ENCODE peak calls at places on chromosomes 13 and 19, in five cellular contexts. I is thoracic aorta, J is heart left ventricle, M is AG04450, C is cardiac muscle cell. Z is an unnamed sample.
A peak's percentile ranks its signal among the peaks of the same experiment; 100 is the strongest.

GRCh38 chr19:38494379-38494778 is 60.9 kb downstream of the RYR1 start:
- DNase-seq in I (no peak), J (no peak), M (no peak), C (no peak), Z (no peak)

GRCh38 chr19:6723738-6724137 is 3.3 kb upstream of the C3 start:
- DNase-seq in I (no peak), J (peak; percentile 23), M (no peak), C (peak; percentile 57), Z (no peak)

GRCh38 chr19:13020002-13020414 is 24.7 kb downstream of the NFIX start:
- DNase-seq in I (no peak), J (no peak), M (no peak), C (no peak), Z (no peak)

GRCh38 chr13:113814435-113814821 is 49.4 kb downstream of the GAS6 start:
- DNase-seq in I (no peak), J (peak; percentile 59), M (no peak), C (peak; percentile 73), Z (no peak)

GRCh38 chr13:46667687-46668281 is 114.8 kb downstream of the LRCH1 start:
- DNase-seq in I (no peak), J (no peak), M (no peak), C (peak; percentile 40), Z (no peak)

GRCh38 chr13:77429320-77430142 is 102.6 kb upstream of the MYCBP2 start:
- DNase-seq in I (no peak), J (no peak), M (no peak), C (no peak), Z (no peak)

GRCh38 chr13:40784540-40784939 is 4.9 kb upstream of the SLC25A15 start:
- DNase-seq in I (no peak), J (no peak), M (no peak), C (no peak), Z (no peak)

GRCh38 chr13:112688560-112689497 is 1.0 kb upstream of the ATP11A start:
- DNase-seq in I (no peak), J (no peak), M (no peak), C (no peak), Z (no peak)

GRCh38 chr13:38537026-38537425 is 149.9 kb upstream of the FREM2 start:
- DNase-seq in I (no peak), J (no peak), M (no peak), C (no peak), Z (no peak)

GRCh38 chr19:17109962-17110598 is 34.5 kb downstream of the MYO9B start:
- DNase-seq in I (no peak), J (peak; percentile 81), M (no peak), C (no peak), Z (no peak)

GRCh38 chr19:17676295-17676694 is 11.9 kb downstream of the UNC13A start:
- DNase-seq in I (no peak), J (no peak), M (no peak), C (no peak), Z (no peak)

GRCh38 chr19:7500811-7501450 is 12.1 kb upstream of the PEX11G start:
- DNase-seq in I (no peak), J (peak; percentile 60), M (no peak), C (no peak), Z (peak; percentile 88)

GRCh38 chr13:21365574-21365973 is 93.5 kb downstream of the ZDHHC20 start:
- DNase-seq in I (no peak), J (no peak), M (no peak), C (no peak), Z (peak; percentile 7)

GRCh38 chr13:30963794-30964193 is 31.3 kb downstream of the TEX26 start:
- DNase-seq in I (no peak), J (no peak), M (no peak), C (peak; percentile 65), Z (peak; percentile 10)

GRCh38 chr13:75752848-75753247 is 116.7 kb downstream of the LMO7 start:
- DNase-seq in I (no peak), J (no peak), M (no peak), C (no peak), Z (no peak)

GRCh38 chr13:72195044-72195704 is 328.2 kb upstream of the DACH1 start:
- DNase-seq in I (no peak), J (no peak), M (no peak), C (no peak), Z (no peak)

GRCh38 chr13:27953671-27954405 is 15.3 kb downstream of the CDX2 start:
- DNase-seq in I (no peak), J (peak; percentile 84), M (peak; percentile 10), C (peak; percentile 79), Z (peak; percentile 88)

GRCh38 chr19:16118489-16119033 is 6.9 kb downstream of the RAB8A start:
- DNase-seq in I (no peak), J (no peak), M (no peak), C (no peak), Z (no peak)

GRCh38 chr13:51764184-51765141 is 39.5 kb downstream of the DHRS12 start:
- DNase-seq in I (no peak), J (peak; percentile 68), M (peak; percentile 77), C (peak; percentile 54), Z (peak; percentile 70)

GRCh38 chr19:10111405-10111811 is at the start of gene P2RY11:
- DNase-seq in I (no peak), J (peak; percentile 66), M (no peak), C (no peak), Z (peak; percentile 50)

GRCh38 chr19:46762245-46762890 is 16.1 kb upstream of the STRN4 start:
- DNase-seq in I (no peak), J (no peak), M (no peak), C (no peak), Z (no peak)

GRCh38 chr19:36060430-36060829 is 5.7 kb downstream of the WDR62 start:
- DNase-seq in I (no peak), J (peak; percentile 70), M (peak; percentile 29), C (peak; percentile 80), Z (peak; percentile 41)

GRCh38 chr13:110546933-110547332 is 14.6 kb downstream of the RAB20 start:
- DNase-seq in I (no peak), J (peak; percentile 87), M (peak; percentile 57), C (peak; percentile 97), Z (peak; percentile 96)

GRCh38 chr19:46080561-46080960 is 39.8 kb upstream of the IGFL4 start:
- DNase-seq in I (no peak), J (no peak), M (peak; percentile 63), C (peak; percentile 94), Z (no peak)

GRCh38 chr19:45824531-45825262 is 9.6 kb upstream of the RSPH6A start:
- DNase-seq in I (no peak), J (peak; percentile 54), M (no peak), C (no peak), Z (no peak)

GRCh38 chr13:32225494-32225931 is 89.7 kb downstream of the ZAR1L start:
- DNase-seq in I (no peak), J (no peak), M (peak; percentile 89), C (peak; percentile 36), Z (no peak)
- H3K27ac ChIP-seq in I (peak overlapping the region; percentile 25), J (no peak overlapping the region), M (peak overlapping the region; percentile 88), C (no peak overlapping the region), Z (no peak overlapping the region)

GRCh38 chr19:43664008-43664407 is 6.0 kb downstream of the PLAUR start:
- DNase-seq in I (no peak), J (no peak), M (no peak), C (no peak), Z (no peak)

GRCh38 chr19:43672061-43672679 is 2.2 kb upstream of the PLAUR start:
- DNase-seq in I (no peak), J (no peak), M (no peak), C (no peak), Z (peak; percentile 21)

GRCh38 chr19:43673702-43674629 is 4.0 kb upstream of the PLAUR start:
- DNase-seq in I (no peak), J (no peak), M (no peak), C (no peak), Z (no peak)

GRCh38 chr19:43667524-43668405 is 2.2 kb downstream of the PLAUR start:
- DNase-seq in I (no peak), J (no peak), M (no peak), C (peak; percentile 26), Z (peak; percentile 77)

DNA sequence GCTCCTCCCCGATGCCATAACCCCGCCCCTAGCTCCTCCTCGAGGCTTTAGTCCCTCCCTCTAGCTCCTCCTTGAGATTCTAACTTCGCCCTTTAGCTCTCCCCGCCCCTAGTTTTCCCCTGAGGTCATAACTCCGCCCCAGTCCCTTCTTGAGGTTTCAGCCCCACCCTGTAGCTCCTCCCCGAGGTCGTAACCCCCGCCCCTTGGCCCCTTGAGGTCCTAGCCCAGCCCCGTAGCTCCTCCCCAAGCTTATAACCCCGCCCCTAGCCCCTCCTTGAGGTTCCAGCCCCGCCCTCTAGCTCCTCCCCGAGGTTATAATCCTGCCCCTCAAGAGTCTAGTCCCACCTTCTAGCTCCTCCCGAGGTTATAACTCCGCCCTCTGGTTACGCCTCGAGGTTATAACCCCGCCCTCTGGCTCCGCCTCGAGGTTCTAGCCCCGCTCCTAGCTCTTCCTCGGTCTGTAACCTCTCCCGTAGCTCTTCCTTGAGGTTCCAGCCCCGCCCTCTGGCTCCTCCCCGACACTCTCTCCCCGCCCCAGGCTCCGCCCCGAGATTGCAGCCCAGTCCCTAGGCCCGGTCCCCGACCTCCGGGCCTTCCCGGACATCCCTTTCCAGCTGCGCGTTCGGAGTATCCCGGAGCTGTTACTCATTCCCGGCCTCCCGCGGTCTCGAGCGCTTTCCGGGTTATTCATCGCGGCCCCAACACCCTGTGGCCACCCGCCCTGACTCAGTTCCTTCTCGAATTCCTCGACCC is 1.4 kb downstream of the PLAUR start:
- DNase-seq in I (peak; percentile 98), J (peak; percentile 98), M (peak; percentile 100), C (peak; percentile 100), Z (peak; percentile 100)
- H3K27ac ChIP-seq in I (peak overlapping the region; percentile 89), J (peak overlapping the region; percentile 92), M (peak overlapping the region; percentile 98), C (no peak overlapping the region), Z (peak overlapping the region; percentile 99)

DNA sequence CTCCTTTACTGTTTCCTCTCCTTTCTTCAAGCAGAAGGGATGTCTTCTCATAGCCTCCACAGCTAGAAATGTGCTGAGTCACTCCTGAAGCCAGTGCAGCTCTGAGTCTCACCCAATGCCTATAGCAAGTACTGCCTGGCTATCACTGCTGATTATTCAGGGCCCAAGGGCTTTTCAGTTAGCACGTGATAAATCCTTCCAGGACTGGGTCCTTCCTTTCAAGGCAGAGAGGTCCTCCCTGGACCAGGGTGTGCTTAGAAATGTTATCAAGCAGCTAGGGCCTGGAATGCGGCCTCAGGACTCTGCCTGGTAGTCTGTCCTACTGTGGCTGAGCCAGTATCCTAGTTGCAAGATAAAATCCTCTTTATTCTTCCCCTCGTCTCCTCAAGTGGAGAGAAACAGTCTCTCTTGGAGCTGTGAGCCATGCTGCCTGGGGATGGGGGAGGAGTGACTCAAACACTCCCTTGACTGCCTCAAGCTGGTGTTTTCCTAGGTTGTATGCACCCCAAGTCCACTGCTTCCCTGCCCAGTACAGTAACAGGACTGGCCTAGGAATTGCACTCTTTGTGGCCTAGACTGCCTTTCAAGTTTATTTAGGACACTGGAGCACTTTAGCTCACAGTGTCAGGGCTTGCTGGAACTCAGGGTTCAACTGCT is 198.7 kb upstream of the SERP2 start:
- DNase-seq in I (no peak), J (no peak), M (no peak), C (peak; percentile 83), Z (peak; percentile 34)
- H3K27ac ChIP-seq in I (peak overlapping the region; percentile 9), J (peak overlapping the region; percentile 38), M (peak overlapping the region; percentile 76), C (peak overlapping the region; percentile 82), Z (no peak overlapping the region)

DNA sequence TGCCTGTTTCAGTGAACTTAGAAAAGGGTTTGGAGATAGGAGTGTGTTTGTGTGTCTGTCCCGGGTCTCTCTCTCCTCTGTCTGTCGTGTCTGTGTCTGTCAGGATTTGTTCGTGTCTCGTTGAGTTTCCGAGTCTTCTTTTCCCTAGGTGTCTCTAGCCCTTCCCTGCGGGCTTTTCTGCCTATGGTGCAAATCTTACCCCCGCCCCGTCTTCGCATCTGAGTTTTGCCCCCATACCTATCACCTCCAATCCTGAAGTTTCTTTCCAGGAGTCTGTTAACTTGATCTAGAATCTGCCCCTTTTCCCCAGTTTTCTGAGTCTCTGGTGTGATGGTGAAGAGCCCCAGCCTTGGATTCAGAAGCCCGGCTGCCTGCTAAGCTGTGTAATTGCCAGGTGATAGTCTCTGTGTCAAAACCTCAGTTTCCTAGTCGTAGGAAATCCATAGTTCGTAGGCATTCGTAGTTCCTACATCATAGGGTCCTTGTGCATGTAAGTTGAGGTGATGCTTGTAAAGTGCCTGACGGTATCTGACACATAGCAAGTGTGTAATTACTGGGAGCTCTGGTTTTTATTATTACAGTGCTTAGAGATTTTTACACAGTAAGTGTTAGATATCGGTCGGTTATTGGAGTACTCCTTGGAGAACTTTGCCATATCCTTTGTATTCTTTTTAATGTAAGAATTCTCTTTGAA is 782 bp downstream of the EPN1 start:
- DNase-seq in I (no peak), J (no peak), M (no peak), C (no peak), Z (no peak)
- H3K27ac ChIP-seq in I (peak overlapping the region; percentile 81), J (peak overlapping the region; percentile 84), M (peak overlapping the region; percentile 31), C (peak overlapping the region; percentile 90), Z (peak overlapping the region; percentile 92)